ENCODE peak calls at places on chromosomes 5 and 9, in seven cellular contexts. One of them, this sample, is unnamed.

GRCh38 chr5:177508837-177509236 is 789 bp downstream of the DOK3 start:
- DNase-seq in astrocyte: no peak
- DNase-seq in mesendoderm: no peak
- DNase-seq in G401: no peak
- DNase-seq in stimulated activated CD4-positive, alpha-beta T cell treated with anti-CD3 and anti-CD28 coated beads, Interleukin-1b, Interleukin-23, amount 100 ng/mL, for 1 hour: no peak
- DNase-seq in transverse colon: no peak
- DNase-seq in right lobe of liver: peak
- DNase-seq in this sample: no peak

GRCh38 chr9:107243757-107244156 is 39.3 kb upstream of the RAD23B start:
- DNase-seq in transverse colon: peak
- DNase-seq in right lobe of liver: no peak
- DNase-seq in stimulated activated CD4-positive, alpha-beta T cell treated with anti-CD3 and anti-CD28 coated beads, Interleukin-1b, Interleukin-23, amount 100 ng/mL, for 1 hour: peak
- DNase-seq in astrocyte: peak
- DNase-seq in G401: no peak
- DNase-seq in mesendoderm: peak
- DNase-seq in this sample: no peak

GRCh38 chr5:96582343-96582742 is 79.8 kb upstream of the CAST start:
- DNase-seq in stimulated activated CD4-positive, alpha-beta T cell treated with anti-CD3 and anti-CD28 coated beads, Interleukin-1b, Interleukin-23, amount 100 ng/mL, for 1 hour: no peak
- DNase-seq in mesendoderm: no peak
- DNase-seq in transverse colon: peak
- DNase-seq in right lobe of liver: no peak
- DNase-seq in astrocyte: peak
- DNase-seq in G401: peak
- DNase-seq in this sample: no peak

GRCh38 chr9:126682928-126683697 is 69.4 kb downstream of the LMX1B start:
- DNase-seq in mesendoderm: no peak
- DNase-seq in astrocyte: no peak
- DNase-seq in transverse colon: no peak
- DNase-seq in right lobe of liver: no peak
- DNase-seq in G401: no peak
- DNase-seq in stimulated activated CD4-positive, alpha-beta T cell treated with anti-CD3 and anti-CD28 coated beads, Interleukin-1b, Interleukin-23, amount 100 ng/mL, for 1 hour: no peak
- DNase-seq in this sample: no peak

GRCh38 chr5:139676951-139677367 is 28.8 kb downstream of the CXXC5 start:
- DNase-seq in astrocyte: no peak
- DNase-seq in right lobe of liver: no peak
- DNase-seq in G401: peak
- DNase-seq in mesendoderm: no peak
- DNase-seq in transverse colon: no peak
- DNase-seq in stimulated activated CD4-positive, alpha-beta T cell treated with anti-CD3 and anti-CD28 coated beads, Interleukin-1b, Interleukin-23, amount 100 ng/mL, for 1 hour: no peak
- DNase-seq in this sample: peak

GRCh38 chr9:13450723-13451122 is 171.2 kb upstream of the MPDZ start:
- DNase-seq in right lobe of liver: no peak
- DNase-seq in astrocyte: peak
- DNase-seq in transverse colon: no peak
- DNase-seq in mesendoderm: no peak
- DNase-seq in G401: no peak
- DNase-seq in stimulated activated CD4-positive, alpha-beta T cell treated with anti-CD3 and anti-CD28 coated beads, Interleukin-1b, Interleukin-23, amount 100 ng/mL, for 1 hour: no peak
- DNase-seq in this sample: no peak

GRCh38 chr5:65059681-65060598 is 291.2 kb downstream of the CWC27 start:
- DNase-seq in transverse colon: no peak
- DNase-seq in stimulated activated CD4-positive, alpha-beta T cell treated with anti-CD3 and anti-CD28 coated beads, Interleukin-1b, Interleukin-23, amount 100 ng/mL, for 1 hour: no peak
- DNase-seq in G401: no peak
- DNase-seq in astrocyte: peak
- DNase-seq in mesendoderm: peak
- DNase-seq in right lobe of liver: no peak
- DNase-seq in this sample: no peak

GRCh38 chr5:176619569-176620332 is 9.8 kb upstream of the GPRIN1 start:
- DNase-seq in right lobe of liver: no peak
- DNase-seq in mesendoderm: no peak
- DNase-seq in transverse colon: no peak
- DNase-seq in stimulated activated CD4-positive, alpha-beta T cell treated with anti-CD3 and anti-CD28 coated beads, Interleukin-1b, Interleukin-23, amount 100 ng/mL, for 1 hour: no peak
- DNase-seq in astrocyte: no peak
- DNase-seq in G401: no peak
- DNase-seq in this sample: no peak

GRCh38 chr5:76720988-76721569 is 5.2 kb downstream of the F2R start:
- DNase-seq in stimulated activated CD4-positive, alpha-beta T cell treated with anti-CD3 and anti-CD28 coated beads, Interleukin-1b, Interleukin-23, amount 100 ng/mL, for 1 hour: no peak
- DNase-seq in astrocyte: no peak
- DNase-seq in transverse colon: no peak
- DNase-seq in right lobe of liver: no peak
- DNase-seq in G401: no peak
- DNase-seq in mesendoderm: no peak
- DNase-seq in this sample: no peak

GRCh38 chr5:150487199-150488061 is 20.5 kb upstream of the NDST1 start:
- DNase-seq in right lobe of liver: peak
- DNase-seq in stimulated activated CD4-positive, alpha-beta T cell treated with anti-CD3 and anti-CD28 coated beads, Interleukin-1b, Interleukin-23, amount 100 ng/mL, for 1 hour: no peak
- DNase-seq in astrocyte: no peak
- DNase-seq in transverse colon: peak
- DNase-seq in G401: peak
- DNase-seq in mesendoderm: no peak
- DNase-seq in this sample: no peak

GRCh38 chr9:22279621-22280020 is 167.0 kb upstream of the DMRTA1 start:
- DNase-seq in astrocyte: peak
- DNase-seq in transverse colon: no peak
- DNase-seq in right lobe of liver: no peak
- DNase-seq in G401: no peak
- DNase-seq in mesendoderm: no peak
- DNase-seq in stimulated activated CD4-positive, alpha-beta T cell treated with anti-CD3 and anti-CD28 coated beads, Interleukin-1b, Interleukin-23, amount 100 ng/mL, for 1 hour: no peak
- DNase-seq in this sample: no peak

GRCh38 chr9:115461284-115461683 is 343.3 kb upstream of the TNC start:
- DNase-seq in mesendoderm: no peak
- DNase-seq in astrocyte: no peak
- DNase-seq in G401: no peak
- DNase-seq in stimulated activated CD4-positive, alpha-beta T cell treated with anti-CD3 and anti-CD28 coated beads, Interleukin-1b, Interleukin-23, amount 100 ng/mL, for 1 hour: no peak
- DNase-seq in right lobe of liver: no peak
- DNase-seq in transverse colon: no peak
- DNase-seq in this sample: no peak

GRCh38 chr5:163424836-163425235 is 12.6 kb upstream of the CCNG1 start:
- DNase-seq in right lobe of liver: no peak
- DNase-seq in stimulated activated CD4-positive, alpha-beta T cell treated with anti-CD3 and anti-CD28 coated beads, Interleukin-1b, Interleukin-23, amount 100 ng/mL, for 1 hour: no peak
- DNase-seq in transverse colon: no peak
- DNase-seq in astrocyte: no peak
- DNase-seq in G401: no peak
- DNase-seq in mesendoderm: no peak
- DNase-seq in this sample: no peak

GRCh38 chr5:100856462-100856861 is 46.6 kb downstream of the ST8SIA4 start:
- DNase-seq in right lobe of liver: no peak
- DNase-seq in mesendoderm: no peak
- DNase-seq in astrocyte: no peak
- DNase-seq in stimulated activated CD4-positive, alpha-beta T cell treated with anti-CD3 and anti-CD28 coated beads, Interleukin-1b, Interleukin-23, amount 100 ng/mL, for 1 hour: no peak
- DNase-seq in G401: no peak
- DNase-seq in transverse colon: no peak
- DNase-seq in this sample: no peak

GRCh38 chr9:12748016-12748415 is 26.8 kb upstream of the LURAP1L start:
- DNase-seq in stimulated activated CD4-positive, alpha-beta T cell treated with anti-CD3 and anti-CD28 coated beads, Interleukin-1b, Interleukin-23, amount 100 ng/mL, for 1 hour: no peak
- DNase-seq in astrocyte: no peak
- DNase-seq in mesendoderm: no peak
- DNase-seq in transverse colon: no peak
- DNase-seq in G401: no peak
- DNase-seq in right lobe of liver: no peak
- DNase-seq in this sample: no peak

GRCh38 chr5:1101991-1102713 is 9.7 kb downstream of the SLC12A7 start:
- DNase-seq in G401: no peak
- DNase-seq in right lobe of liver: peak
- DNase-seq in mesendoderm: peak
- DNase-seq in astrocyte: no peak
- DNase-seq in stimulated activated CD4-positive, alpha-beta T cell treated with anti-CD3 and anti-CD28 coated beads, Interleukin-1b, Interleukin-23, amount 100 ng/mL, for 1 hour: no peak
- DNase-seq in transverse colon: no peak
- DNase-seq in this sample: no peak

GRCh38 chr9:125325821-125326220 is 64.2 kb downstream of the GAPVD1 start:
- DNase-seq in transverse colon: no peak
- DNase-seq in G401: no peak
- DNase-seq in stimulated activated CD4-positive, alpha-beta T cell treated with anti-CD3 and anti-CD28 coated beads, Interleukin-1b, Interleukin-23, amount 100 ng/mL, for 1 hour: no peak
- DNase-seq in mesendoderm: no peak
- DNase-seq in astrocyte: no peak
- DNase-seq in right lobe of liver: no peak
- DNase-seq in this sample: no peak

GRCh38 chr9:134554750-134555655 is 86.6 kb upstream of the COL5A1 start:
- DNase-seq in astrocyte: peak
- DNase-seq in mesendoderm: no peak
- DNase-seq in G401: no peak
- DNase-seq in transverse colon: no peak
- DNase-seq in right lobe of liver: no peak
- DNase-seq in stimulated activated CD4-positive, alpha-beta T cell treated with anti-CD3 and anti-CD28 coated beads, Interleukin-1b, Interleukin-23, amount 100 ng/mL, for 1 hour: no peak
- DNase-seq in this sample: peak

GRCh38 chr5:137605377-137605776 is 106.3 kb upstream of the SPOCK1 start:
- DNase-seq in mesendoderm: peak
- DNase-seq in transverse colon: no peak
- DNase-seq in astrocyte: peak
- DNase-seq in G401: peak
- DNase-seq in right lobe of liver: no peak
- DNase-seq in stimulated activated CD4-positive, alpha-beta T cell treated with anti-CD3 and anti-CD28 coated beads, Interleukin-1b, Interleukin-23, amount 100 ng/mL, for 1 hour: no peak
- DNase-seq in this sample: no peak

GRCh38 chr5:79330071-79330470 is 94.1 kb downstream of the JMY start:
- DNase-seq in astrocyte: no peak
- DNase-seq in transverse colon: no peak
- DNase-seq in mesendoderm: peak
- DNase-seq in right lobe of liver: no peak
- DNase-seq in G401: no peak
- DNase-seq in stimulated activated CD4-positive, alpha-beta T cell treated with anti-CD3 and anti-CD28 coated beads, Interleukin-1b, Interleukin-23, amount 100 ng/mL, for 1 hour: no peak
- DNase-seq in this sample: no peak

GRCh38 chr9:137071282-137071681 is 925 bp upstream of the SAPCD2 start:
- DNase-seq in mesendoderm: no peak
- DNase-seq in transverse colon: peak
- DNase-seq in astrocyte: no peak
- DNase-seq in right lobe of liver: peak
- DNase-seq in stimulated activated CD4-positive, alpha-beta T cell treated with anti-CD3 and anti-CD28 coated beads, Interleukin-1b, Interleukin-23, amount 100 ng/mL, for 1 hour: no peak
- DNase-seq in G401: no peak
- DNase-seq in this sample: peak

GRCh38 chr5:88889165-88890069 is 6.4 kb upstream of the MEF2C start:
- DNase-seq in stimulated activated CD4-positive, alpha-beta T cell treated with anti-CD3 and anti-CD28 coated beads, Interleukin-1b, Interleukin-23, amount 100 ng/mL, for 1 hour: no peak
- DNase-seq in mesendoderm: peak
- DNase-seq in transverse colon: peak
- DNase-seq in right lobe of liver: peak
- DNase-seq in G401: peak
- DNase-seq in astrocyte: peak
- DNase-seq in this sample: peak

GRCh38 chr5:132477784-132478497 is 12.6 kb downstream of the IRF1 start:
- DNase-seq in stimulated activated CD4-positive, alpha-beta T cell treated with anti-CD3 and anti-CD28 coated beads, Interleukin-1b, Interleukin-23, amount 100 ng/mL, for 1 hour: no peak
- DNase-seq in G401: no peak
- DNase-seq in mesendoderm: no peak
- DNase-seq in right lobe of liver: peak
- DNase-seq in transverse colon: peak
- DNase-seq in astrocyte: no peak
- DNase-seq in this sample: no peak

GRCh38 chr5:120684213-120684612 is 220.1 kb downstream of the PRR16 start:
- DNase-seq in stimulated activated CD4-positive, alpha-beta T cell treated with anti-CD3 and anti-CD28 coated beads, Interleukin-1b, Interleukin-23, amount 100 ng/mL, for 1 hour: no peak
- DNase-seq in astrocyte: peak
- DNase-seq in right lobe of liver: no peak
- DNase-seq in mesendoderm: no peak
- DNase-seq in G401: peak
- DNase-seq in transverse colon: no peak
- DNase-seq in this sample: no peak

This sample was measured in sciatic nerve.